ENCODE peak calls at places on chromosomes 5 and 9, in ten cellular contexts. One of them, this sample, is unnamed.

GRCh38 chr5:142920888-142921612 is 150.9 kb downstream of the ARHGAP26 start:
- DNase-seq in activated T-cell treated with anti-CD3 and anti-CD28 coated beads, Interleukin-2, amount 50 U/mL, for 24 hours: no peak
- DNase-seq in amniotic epithelial cell: no peak
- DNase-seq in AG04449: no peak
- DNase-seq in stomach: no peak
- DNase-seq in effector CD4-positive, alpha-beta T cell: no peak
- DNase-seq in cardiac muscle cell: no peak
- DNase-seq in stimulated activated CD8-positive, alpha-beta memory T cell treated with anti-CD3 and anti-CD28 coated beads, Interleukin-4, amount 100 ng/mL, for 1 hour: no peak
- DNase-seq in activated CD4-positive, alpha-beta T cell treated with anti-CD3 and anti-CD28 coated beads, Interleukin-2, amount 10 ng/mL, durations not matched to agents 24 days and 14 days: no peak
- DNase-seq in GM20000: no peak
- DNase-seq in this sample: no peak

GRCh38 chr9:35172878-35173277 is 11.1 kb downstream of the UNC13B start:
- DNase-seq in cardiac muscle cell: no peak
- DNase-seq in AG04449: no peak
- DNase-seq in amniotic epithelial cell: no peak
- DNase-seq in stimulated activated CD8-positive, alpha-beta memory T cell treated with anti-CD3 and anti-CD28 coated beads, Interleukin-4, amount 100 ng/mL, for 1 hour: no peak
- DNase-seq in GM20000: no peak
- DNase-seq in activated T-cell treated with anti-CD3 and anti-CD28 coated beads, Interleukin-2, amount 50 U/mL, for 24 hours: no peak
- DNase-seq in effector CD4-positive, alpha-beta T cell: no peak
- DNase-seq in activated CD4-positive, alpha-beta T cell treated with anti-CD3 and anti-CD28 coated beads, Interleukin-2, amount 10 ng/mL, durations not matched to agents 24 days and 14 days: no peak
- DNase-seq in stomach: no peak
- DNase-seq in this sample: no peak

GRCh38 chr5:29175774-29176173 is 2017.7 kb upstream of the CDH6 start:
- DNase-seq in cardiac muscle cell: no peak
- DNase-seq in activated T-cell treated with anti-CD3 and anti-CD28 coated beads, Interleukin-2, amount 50 U/mL, for 24 hours: no peak
- DNase-seq in GM20000: no peak
- DNase-seq in amniotic epithelial cell: no peak
- DNase-seq in activated CD4-positive, alpha-beta T cell treated with anti-CD3 and anti-CD28 coated beads, Interleukin-2, amount 10 ng/mL, durations not matched to agents 24 days and 14 days: no peak
- DNase-seq in AG04449: no peak
- DNase-seq in effector CD4-positive, alpha-beta T cell: no peak
- DNase-seq in stimulated activated CD8-positive, alpha-beta memory T cell treated with anti-CD3 and anti-CD28 coated beads, Interleukin-4, amount 100 ng/mL, for 1 hour: no peak
- DNase-seq in stomach: no peak
- DNase-seq in this sample: no peak

GRCh38 chr9:128099932-128100491 is 27.5 kb downstream of the PTGES2 start:
- DNase-seq in AG04449: no peak
- DNase-seq in activated T-cell treated with anti-CD3 and anti-CD28 coated beads, Interleukin-2, amount 50 U/mL, for 24 hours: no peak
- DNase-seq in stimulated activated CD8-positive, alpha-beta memory T cell treated with anti-CD3 and anti-CD28 coated beads, Interleukin-4, amount 100 ng/mL, for 1 hour: no peak
- DNase-seq in stomach: no peak
- DNase-seq in activated CD4-positive, alpha-beta T cell treated with anti-CD3 and anti-CD28 coated beads, Interleukin-2, amount 10 ng/mL, durations not matched to agents 24 days and 14 days: no peak
- DNase-seq in effector CD4-positive, alpha-beta T cell: no peak
- DNase-seq in amniotic epithelial cell: no peak
- DNase-seq in GM20000: no peak
- DNase-seq in cardiac muscle cell: peak; percentile 26
- DNase-seq in this sample: no peak

GRCh38 chr5:150641006-150641570 is 628 bp downstream of the SYNPO start:
- DNase-seq in activated T-cell treated with anti-CD3 and anti-CD28 coated beads, Interleukin-2, amount 50 U/mL, for 24 hours: no peak
- DNase-seq in activated CD4-positive, alpha-beta T cell treated with anti-CD3 and anti-CD28 coated beads, Interleukin-2, amount 10 ng/mL, durations not matched to agents 24 days and 14 days: no peak
- DNase-seq in effector CD4-positive, alpha-beta T cell: no peak
- DNase-seq in stomach: no peak
- DNase-seq in GM20000: no peak
- DNase-seq in amniotic epithelial cell: peak; percentile 72
- DNase-seq in cardiac muscle cell: peak; percentile 95
- DNase-seq in stimulated activated CD8-positive, alpha-beta memory T cell treated with anti-CD3 and anti-CD28 coated beads, Interleukin-4, amount 100 ng/mL, for 1 hour: no peak
- DNase-seq in AG04449: no peak
- DNase-seq in this sample: no peak

GRCh38 chr5:113038136-113038535 is 61.5 kb downstream of the DCP2 start:
- DNase-seq in activated CD4-positive, alpha-beta T cell treated with anti-CD3 and anti-CD28 coated beads, Interleukin-2, amount 10 ng/mL, durations not matched to agents 24 days and 14 days: no peak
- DNase-seq in amniotic epithelial cell: no peak
- DNase-seq in GM20000: no peak
- DNase-seq in AG04449: no peak
- DNase-seq in cardiac muscle cell: no peak
- DNase-seq in stimulated activated CD8-positive, alpha-beta memory T cell treated with anti-CD3 and anti-CD28 coated beads, Interleukin-4, amount 100 ng/mL, for 1 hour: no peak
- DNase-seq in effector CD4-positive, alpha-beta T cell: no peak
- DNase-seq in stomach: no peak
- DNase-seq in activated T-cell treated with anti-CD3 and anti-CD28 coated beads, Interleukin-2, amount 50 U/mL, for 24 hours: no peak
- DNase-seq in this sample: no peak

GRCh38 chr9:127154003-127154389 is 31.6 kb upstream of the ANGPTL2 start:
- DNase-seq in cardiac muscle cell: no peak
- DNase-seq in GM20000: no peak
- DNase-seq in stimulated activated CD8-positive, alpha-beta memory T cell treated with anti-CD3 and anti-CD28 coated beads, Interleukin-4, amount 100 ng/mL, for 1 hour: no peak
- DNase-seq in activated CD4-positive, alpha-beta T cell treated with anti-CD3 and anti-CD28 coated beads, Interleukin-2, amount 10 ng/mL, durations not matched to agents 24 days and 14 days: no peak
- DNase-seq in effector CD4-positive, alpha-beta T cell: no peak
- DNase-seq in stomach: peak; percentile 20
- DNase-seq in activated T-cell treated with anti-CD3 and anti-CD28 coated beads, Interleukin-2, amount 50 U/mL, for 24 hours: peak; percentile 26
- DNase-seq in AG04449: no peak
- DNase-seq in amniotic epithelial cell: no peak
- DNase-seq in this sample: no peak

GRCh38 chr5:36708996-36709395 is 102.6 kb downstream of the SLC1A3 start:
- DNase-seq in activated T-cell treated with anti-CD3 and anti-CD28 coated beads, Interleukin-2, amount 50 U/mL, for 24 hours: no peak
- DNase-seq in amniotic epithelial cell: no peak
- DNase-seq in cardiac muscle cell: no peak
- DNase-seq in AG04449: no peak
- DNase-seq in GM20000: no peak
- DNase-seq in activated CD4-positive, alpha-beta T cell treated with anti-CD3 and anti-CD28 coated beads, Interleukin-2, amount 10 ng/mL, durations not matched to agents 24 days and 14 days: no peak
- DNase-seq in stomach: no peak
- DNase-seq in effector CD4-positive, alpha-beta T cell: no peak
- DNase-seq in stimulated activated CD8-positive, alpha-beta memory T cell treated with anti-CD3 and anti-CD28 coated beads, Interleukin-4, amount 100 ng/mL, for 1 hour: no peak
- DNase-seq in this sample: no peak

GRCh38 chr5:14684757-14685156 is 20.2 kb downstream of the OTULIN start:
- DNase-seq in effector CD4-positive, alpha-beta T cell: no peak
- DNase-seq in AG04449: no peak
- DNase-seq in stomach: no peak
- DNase-seq in stimulated activated CD8-positive, alpha-beta memory T cell treated with anti-CD3 and anti-CD28 coated beads, Interleukin-4, amount 100 ng/mL, for 1 hour: no peak
- DNase-seq in activated T-cell treated with anti-CD3 and anti-CD28 coated beads, Interleukin-2, amount 50 U/mL, for 24 hours: no peak
- DNase-seq in GM20000: no peak
- DNase-seq in activated CD4-positive, alpha-beta T cell treated with anti-CD3 and anti-CD28 coated beads, Interleukin-2, amount 10 ng/mL, durations not matched to agents 24 days and 14 days: no peak
- DNase-seq in amniotic epithelial cell: no peak
- DNase-seq in cardiac muscle cell: no peak
- DNase-seq in this sample: no peak

GRCh38 chr5:60487466-60487865 is 212.5 kb downstream of the DEPDC1B start:
- DNase-seq in amniotic epithelial cell: no peak
- DNase-seq in effector CD4-positive, alpha-beta T cell: no peak
- DNase-seq in AG04449: no peak
- DNase-seq in cardiac muscle cell: no peak
- DNase-seq in activated CD4-positive, alpha-beta T cell treated with anti-CD3 and anti-CD28 coated beads, Interleukin-2, amount 10 ng/mL, durations not matched to agents 24 days and 14 days: no peak
- DNase-seq in stomach: no peak
- DNase-seq in stimulated activated CD8-positive, alpha-beta memory T cell treated with anti-CD3 and anti-CD28 coated beads, Interleukin-4, amount 100 ng/mL, for 1 hour: no peak
- DNase-seq in GM20000: no peak
- DNase-seq in activated T-cell treated with anti-CD3 and anti-CD28 coated beads, Interleukin-2, amount 50 U/mL, for 24 hours: no peak
- DNase-seq in this sample: no peak

GRCh38 chr5:177169271-177169670 is 35.7 kb downstream of the NSD1 start:
- DNase-seq in GM20000: no peak
- DNase-seq in stomach: no peak
- DNase-seq in cardiac muscle cell: no peak
- DNase-seq in amniotic epithelial cell: no peak
- DNase-seq in activated CD4-positive, alpha-beta T cell treated with anti-CD3 and anti-CD28 coated beads, Interleukin-2, amount 10 ng/mL, durations not matched to agents 24 days and 14 days: no peak
- DNase-seq in activated T-cell treated with anti-CD3 and anti-CD28 coated beads, Interleukin-2, amount 50 U/mL, for 24 hours: peak; percentile 6
- DNase-seq in AG04449: no peak
- DNase-seq in effector CD4-positive, alpha-beta T cell: no peak
- DNase-seq in stimulated activated CD8-positive, alpha-beta memory T cell treated with anti-CD3 and anti-CD28 coated beads, Interleukin-4, amount 100 ng/mL, for 1 hour: no peak
- DNase-seq in this sample: no peak

GRCh38 chr5:135244620-135245021 is 154.4 kb downstream of the MACROH2A1 start:
- DNase-seq in activated T-cell treated with anti-CD3 and anti-CD28 coated beads, Interleukin-2, amount 50 U/mL, for 24 hours: no peak
- DNase-seq in GM20000: no peak
- DNase-seq in AG04449: no peak
- DNase-seq in effector CD4-positive, alpha-beta T cell: no peak
- DNase-seq in stimulated activated CD8-positive, alpha-beta memory T cell treated with anti-CD3 and anti-CD28 coated beads, Interleukin-4, amount 100 ng/mL, for 1 hour: no peak
- DNase-seq in activated CD4-positive, alpha-beta T cell treated with anti-CD3 and anti-CD28 coated beads, Interleukin-2, amount 10 ng/mL, durations not matched to agents 24 days and 14 days: no peak
- DNase-seq in amniotic epithelial cell: no peak
- DNase-seq in cardiac muscle cell: no peak
- DNase-seq in stomach: peak; percentile 15
- DNase-seq in this sample: no peak

GRCh38 chr5:156497816-156498215 is 170.9 kb downstream of the SGCD start:
- DNase-seq in cardiac muscle cell: no peak
- DNase-seq in amniotic epithelial cell: no peak
- DNase-seq in activated T-cell treated with anti-CD3 and anti-CD28 coated beads, Interleukin-2, amount 50 U/mL, for 24 hours: no peak
- DNase-seq in GM20000: no peak
- DNase-seq in stimulated activated CD8-positive, alpha-beta memory T cell treated with anti-CD3 and anti-CD28 coated beads, Interleukin-4, amount 100 ng/mL, for 1 hour: no peak
- DNase-seq in effector CD4-positive, alpha-beta T cell: no peak
- DNase-seq in activated CD4-positive, alpha-beta T cell treated with anti-CD3 and anti-CD28 coated beads, Interleukin-2, amount 10 ng/mL, durations not matched to agents 24 days and 14 days: no peak
- DNase-seq in AG04449: no peak
- DNase-seq in stomach: no peak
- DNase-seq in this sample: no peak